ENCODE peak calls at places on chromosomes 16 and 17, in seven cellular contexts. K is cardiac fibroblast, V is GM13976, L is fibroblast of pulmonary artery, E is HFFc6, O is heart left ventricle, X is MCF 10A. C is an unnamed sample.

GRCh38 chr17:79461041-79461440 is 149.8 kb downstream of the RBFOX3 start:
- DNase-seq in K (peak), V (no peak), L (peak), E (peak), O (no peak), X (peak), C (peak)

GRCh38 chr16:17461951-17462729 is 8.6 kb downstream of the XYLT1 start:
- DNase-seq in K (no peak), V (no peak), L (no peak), E (no peak), O (no peak), X (no peak), C (no peak)

GRCh38 chr17:17468217-17469010 is 8.4 kb upstream of the MED9 start:
- DNase-seq in K (no peak), V (no peak), L (no peak), E (no peak), O (no peak), X (no peak), C (no peak)

GRCh38 chr17:5888811-5889210 is 181.4 kb upstream of the WSCD1 start:
- DNase-seq in K (no peak), V (no peak), L (no peak), E (no peak), O (no peak), X (no peak), C (no peak)

GRCh38 chr16:86771506-86772230 is 193.3 kb downstream of the FOXL1 start:
- DNase-seq in K (no peak), V (no peak), L (no peak), E (no peak), O (no peak), X (no peak), C (no peak)

GRCh38 chr17:2241823-2242222 is 61.8 kb downstream of the SMG6 start:
- DNase-seq in K (peak), V (no peak), L (peak), E (peak), O (no peak), X (peak), C (no peak)

GRCh38 chr16:11076259-11077018 is 132.1 kb downstream of the CLEC16A start:
- DNase-seq in K (no peak), V (peak), L (no peak), E (no peak), O (no peak), X (no peak), C (no peak)

GRCh38 chr17:75078097-75079022 is 9.4 kb upstream of the SLC16A5 start:
- DNase-seq in K (peak), V (peak), L (peak), E (peak), O (no peak), X (peak), C (peak)

GRCh38 chr16:27221576-27222498 is 18.5 kb downstream of the KDM8 start:
- DNase-seq in K (peak), V (peak), L (peak), E (peak), O (peak), X (no peak), C (no peak)

GRCh38 chr17:65278820-65279184 is 141.6 kb downstream of the RGS9 start:
- DNase-seq in K (no peak), V (no peak), L (no peak), E (no peak), O (no peak), X (no peak), C (no peak)

GRCh38 chr16:69193860-69194259 is 6.9 kb downstream of the SNTB2 start:
- DNase-seq in K (no peak), V (no peak), L (no peak), E (peak), O (no peak), X (no peak), C (no peak)

GRCh38 chr16:20707461-20707860 is 10.0 kb upstream of the ACSM1 start:
- DNase-seq in K (no peak), V (no peak), L (no peak), E (no peak), O (no peak), X (no peak), C (no peak)

GRCh38 chr17:74385201-74385600 is 17.9 kb downstream of the GPR142 start:
- DNase-seq in K (no peak), V (no peak), L (no peak), E (no peak), O (no peak), X (no peak), C (no peak)

GRCh38 chr16:78842950-78843349 is 743.5 kb downstream of the WWOX start:
- DNase-seq in K (no peak), V (no peak), L (no peak), E (no peak), O (no peak), X (no peak), C (no peak)

GRCh38 chr17:43367588-43368242 is 31.1 kb upstream of the ARL4D start:
- DNase-seq in K (peak), V (peak), L (peak), E (peak), O (no peak), X (peak), C (peak)

GRCh38 chr16:87929986-87930385 is 6.3 kb downstream of the CA5A start:
- DNase-seq in K (no peak), V (no peak), L (no peak), E (no peak), O (no peak), X (no peak), C (no peak)

GRCh38 chr16:72787519-72788268 is 260.2 kb downstream of the ZFHX3 start:
- DNase-seq in K (peak), V (peak), L (peak), E (peak), O (peak), X (no peak), C (peak)

GRCh38 chr17:50148226-50149098 is 2.0 kb downstream of the PPP1R9B start:
- DNase-seq in K (peak), V (peak), L (no peak), E (no peak), O (peak), X (peak), C (peak)
- TF ChIP-seq CTCF in K (no peak), V (no peak), L (peak), E (peak), O (no peak), X (peak), C (peak)

DNA sequence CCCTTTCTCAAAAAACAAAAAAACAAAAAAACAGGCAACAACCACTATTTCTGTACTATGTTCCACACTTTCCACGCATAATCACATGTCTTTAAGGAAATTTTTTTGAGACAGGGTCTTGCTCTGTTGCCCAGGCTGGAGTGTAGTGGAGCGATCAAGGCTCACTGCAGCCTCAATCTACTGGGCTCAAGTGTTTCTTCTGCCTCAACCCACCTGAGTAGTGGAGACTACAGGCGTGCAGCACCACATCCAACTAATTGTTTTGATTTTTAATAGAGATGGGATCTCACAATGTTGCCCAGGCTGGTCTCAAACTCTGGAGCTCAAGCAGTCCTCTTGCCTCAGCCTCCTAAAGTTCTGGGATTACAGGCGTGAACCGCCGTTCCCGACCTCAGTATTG is 52.6 kb upstream of the BPTF start:
- DNase-seq in K (no peak), V (no peak), L (no peak), E (no peak), O (no peak), X (no peak), C (no peak)
- TF ChIP-seq CTCF in K (no peak), V (no peak), L (no peak), E (no peak), O (no peak), X (no peak), C (no peak)

DNA sequence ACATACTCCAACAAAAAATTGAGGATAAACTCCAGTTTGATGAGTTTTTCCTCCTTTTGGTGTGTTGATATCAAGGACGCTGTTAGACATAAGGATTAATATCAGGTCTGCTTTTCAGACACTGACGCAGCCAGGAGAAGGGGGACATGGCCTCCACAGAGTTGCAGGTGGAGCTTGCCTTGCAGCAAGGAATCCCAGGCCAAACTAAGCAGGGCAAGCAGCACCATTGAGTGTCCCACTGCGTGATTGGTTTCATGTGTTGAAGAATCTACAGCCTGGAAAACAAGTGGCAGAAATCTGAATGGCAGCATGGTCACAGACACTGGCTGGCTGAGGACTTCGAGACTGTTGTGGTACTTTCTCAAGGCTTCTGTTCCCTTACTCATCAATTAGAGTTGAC is 777.6 kb downstream of the KCNJ18 start:
- DNase-seq in K (no peak), V (no peak), L (no peak), E (no peak), O (no peak), X (no peak), C (no peak)
- TF ChIP-seq CTCF in K (no peak), V (no peak), L (no peak), E (no peak), O (no peak), X (no peak), C (no peak)

DNA sequence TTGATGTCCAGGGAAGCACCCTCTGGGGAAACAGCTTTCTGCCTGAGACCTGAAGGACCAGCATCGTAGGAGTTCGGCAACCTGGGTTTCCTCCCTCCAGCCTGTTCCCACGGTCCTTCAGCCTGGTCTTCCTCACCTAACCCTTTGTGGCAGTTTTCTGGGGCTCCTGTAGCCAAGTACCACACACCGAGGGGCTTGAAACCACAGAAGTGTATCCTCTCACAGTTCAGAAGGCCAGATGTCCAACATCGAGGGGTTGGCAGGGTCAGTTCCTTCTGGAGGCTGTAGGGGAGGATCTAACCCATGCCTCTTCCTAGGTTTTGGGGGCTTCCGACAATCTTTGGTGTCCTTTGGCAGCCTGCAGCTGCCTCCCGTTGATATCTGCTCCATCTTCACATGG is 381.0 kb upstream of the TNRC6C start:
- DNase-seq in K (no peak), V (no peak), L (no peak), E (no peak), O (no peak), X (no peak), C (no peak)
- TF ChIP-seq CTCF in K (no peak), V (no peak), L (no peak), E (no peak), O (no peak), X (no peak), C (no peak)

GRCh38 chr17:57735707-57736106 is 9.4 kb downstream of the CCDC182 start:
- DNase-seq in K (no peak), V (no peak), L (no peak), E (no peak), O (no peak), X (peak), C (peak)
- TF ChIP-seq CTCF in K (no peak), V (peak), L (peak), E (peak), O (no peak), X (no peak), C (no peak)

GRCh38 chr16:67430504-67431076 is 331 bp upstream of the HSD11B2 start:
- DNase-seq in K (no peak), V (no peak), L (no peak), E (no peak), O (no peak), X (peak), C (peak)
- TF ChIP-seq CTCF in K (no peak), V (no peak), L (no peak), E (no peak), O (no peak), X (no peak), C (no peak)

GRCh38 chr17:40063034-40063765 is 435 bp downstream of the THRA start:
- DNase-seq in K (peak), V (peak), L (peak), E (no peak), O (peak), X (peak), C (no peak)
- TF ChIP-seq CTCF in K (no peak), V (no peak), L (no peak), E (no peak), O (no peak), X (no peak), C (no peak)

DNA sequence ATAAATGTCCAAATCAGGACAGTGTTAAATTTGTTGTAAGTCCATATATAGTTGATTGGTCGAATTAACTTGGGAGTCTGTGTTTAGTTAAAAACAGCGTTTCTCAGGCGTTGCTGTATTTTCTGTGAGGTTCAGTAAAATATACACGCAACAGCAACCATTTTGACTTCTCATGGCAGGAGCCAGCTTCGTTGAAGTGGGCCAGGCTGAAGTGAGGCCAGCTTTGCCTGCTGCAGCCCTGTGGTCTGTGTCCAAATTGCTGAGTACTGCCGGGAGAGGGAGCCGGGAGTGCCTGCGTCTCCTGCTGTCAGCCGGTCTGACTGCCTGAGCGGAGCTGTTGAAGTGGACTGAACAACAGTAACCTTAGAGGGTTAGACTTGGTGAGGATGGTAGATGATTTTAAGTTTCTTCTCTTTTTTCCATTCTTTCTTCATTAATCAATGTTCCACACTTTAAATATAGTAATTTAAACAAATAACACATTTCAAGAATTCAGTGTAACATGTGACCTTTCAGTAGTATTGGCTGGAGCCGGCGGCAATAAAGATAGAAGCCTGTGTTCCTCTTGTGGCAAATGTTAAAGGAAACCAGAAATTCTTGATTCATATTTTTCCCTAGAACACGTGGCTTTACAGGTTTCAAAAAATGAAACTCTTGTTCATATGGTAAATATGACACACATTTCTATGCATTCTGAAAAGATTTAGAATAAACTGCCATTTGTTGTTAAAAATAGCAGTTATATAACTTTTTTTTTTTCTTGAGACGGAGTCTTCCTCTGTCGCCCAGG is 37.0 kb upstream of the ZNF750 start:
- DNase-seq in K (peak), V (no peak), L (peak), E (peak), O (peak), X (peak), C (peak)
- TF ChIP-seq CTCF in K (peak), V (no peak), L (peak), E (peak), O (peak), X (peak), C (peak)

C was measured in RWPE1.